ENCODE peak calls at places on chromosomes 12 and 14, in four cellular contexts. X is Karpas-422; T is nucleus accumbens; N is stimulated activated CD4-positive, alpha-beta T cell treated with anti-CD3 and anti-CD28 coated beads, Interleukin-1b, Interleukin-23, amount 100 ng/mL, for 1 hour. U is an unnamed sample.

GRCh38 chr12:104134882-104135281 is 3.1 kb downstream of the NFYB start:
- DNase-seq in X (no peak), T (no peak), N (no peak), U (no peak)

GRCh38 chr14:104149617-104150141 is 11.3 kb downstream of the KIF26A start:
- DNase-seq in T (no peak), N (no peak), X (no peak), U (no peak)

GRCh38 chr12:58086006-58086405 is 144.6 kb downstream of the ATP23 start:
- DNase-seq in N (no peak), T (no peak), X (no peak), U (no peak)

GRCh38 chr14:65506801-65507200 is 94.3 kb downstream of the FUT8 start:
- DNase-seq in T (no peak), N (no peak), X (no peak), U (no peak)

GRCh38 chr12:42958271-42958674 is 368.7 kb upstream of the PRICKLE1 start:
- DNase-seq in T (no peak), X (no peak), N (no peak), U (no peak)

GRCh38 chr12:47356129-47356622 is 276.4 kb upstream of the AMIGO2 start:
- DNase-seq in X (peak), N (no peak), T (no peak), U (no peak)

GRCh38 chr12:84842406-84843013 is 70.1 kb downstream of the SLC6A15 start:
- DNase-seq in X (peak), N (no peak), T (no peak), U (no peak)

GRCh38 chr12:119700078-119700477 is 32.1 kb downstream of the PRKAB1 start:
- DNase-seq in T (no peak), N (no peak), X (no peak), U (no peak)

GRCh38 chr14:22613091-22613695 is 15.1 kb downstream of the ABHD4 start:
- DNase-seq in T (no peak), X (no peak), N (no peak), U (no peak)

GRCh38 chr14:75542585-75543091 is 20.4 kb downstream of the BATF start:
- DNase-seq in X (peak), N (peak), T (no peak), U (peak)

U was measured in KG1.